ENCODE peak calls at places on chromosomes 4 and X, in seven cellular contexts. Z, O, B, H, K, U and F are unnamed samples.

GRCh38 chrX:47497274-47497673 is 14.3 kb upstream of the ZNF41 start:
- DNase-seq in Z (no peak), O (no peak), B (no peak), H (no peak), K (no peak), U (peak), F (no peak)

GRCh38 chr4:111639876-111640275 is 505.4 kb upstream of the FAM241A start:
- DNase-seq in Z (no peak), O (no peak), B (no peak), H (no peak), K (no peak), U (peak), F (no peak)

GRCh38 chr4:122224348-122224747 is 72.2 kb downstream of the BLTP1 start:
- DNase-seq in Z (peak), O (no peak), B (no peak), H (no peak), K (no peak), U (peak), F (no peak)

GRCh38 chr4:88522702-88523324 is 763 bp downstream of the PYURF start:
- DNase-seq in Z (peak), O (peak), B (peak), H (peak), K (no peak), U (no peak), F (peak)

GRCh38 chr4:160026720-160027119 is 923.8 kb downstream of the RAPGEF2 start:
- DNase-seq in Z (no peak), O (no peak), B (no peak), H (no peak), K (no peak), U (peak), F (no peak)

GRCh38 chrX:9326369-9326768 is 138.5 kb upstream of the TBL1X start:
- DNase-seq in Z (no peak), O (no peak), B (no peak), H (no peak), K (no peak), U (no peak), F (no peak)

GRCh38 chrX:13013353-13014110 is 30.9 kb downstream of the FAM9C start:
- DNase-seq in Z (no peak), O (no peak), B (no peak), H (no peak), K (peak), U (no peak), F (no peak)

GRCh38 chr4:76550966-76551780 is 116.1 kb downstream of the SHROOM3 start:
- DNase-seq in Z (no peak), O (no peak), B (no peak), H (no peak), K (no peak), U (no peak), F (no peak)

GRCh38 chr4:66404149-66404548 is 733.9 kb upstream of the EPHA5 start:
- DNase-seq in Z (no peak), O (no peak), B (no peak), H (no peak), K (no peak), U (no peak), F (no peak)

GRCh38 chr4:157664726-157665125 is 444.2 kb downstream of the GRIA2 start:
- DNase-seq in Z (no peak), O (no peak), B (no peak), H (no peak), K (no peak), U (peak), F (no peak)

GRCh38 chr4:118112117-118112516 is 77.8 kb downstream of the NDST3 start:
- DNase-seq in Z (no peak), O (no peak), B (no peak), H (no peak), K (no peak), U (no peak), F (no peak)

GRCh38 chrX:83511208-83511607 is 3.1 kb downstream of the POU3F4 start:
- DNase-seq in Z (peak), O (peak), B (no peak), H (no peak), K (no peak), U (no peak), F (no peak)

GRCh38 chr4:97990409-97990808 is 152.9 kb downstream of the STPG2 start:
- DNase-seq in Z (no peak), O (no peak), B (no peak), H (no peak), K (no peak), U (no peak), F (no peak)